ENCODE peak calls at places on chromosomes 11 and 22, in six cellular contexts. V is HCT116, O is Peyer's patch, H is heart left ventricle, B is tibial nerve, J is A549. U is an unnamed sample.

GRCh38 chr11:93498099-93499040 is 44.8 kb downstream of the SMCO4 start:
- DNase-seq in V (no peak), O (no peak), H (no peak), B (no peak), J (peak; percentile 6), U (peak; percentile 31)

GRCh38 chr11:133506023-133506422 is 26.3 kb downstream of the OPCML start:
- DNase-seq in V (no peak), O (no peak), H (no peak), B (no peak), J (no peak), U (no peak)

GRCh38 chr11:32307449-32307848 is 127.9 kb downstream of the WT1 start:
- DNase-seq in V (no peak), O (no peak), H (no peak), B (no peak), J (no peak), U (no peak)

GRCh38 chr22:39528080-39528661 is 4.4 kb downstream of the RPS19BP1 start:
- DNase-seq in V (no peak), O (no peak), H (no peak), B (no peak), J (no peak), U (no peak)

GRCh38 chr22:48089601-48090331 is 1327.3 kb downstream of the TBC1D22A start:
- DNase-seq in V (no peak), O (peak; percentile 35), H (no peak), B (peak; percentile 53), J (no peak), U (peak; percentile 63)

GRCh38 chr11:63680842-63681207 is 475 bp upstream of the RTN3 start:
- DNase-seq in V (no peak), O (no peak), H (no peak), B (no peak), J (no peak), U (no peak)

GRCh38 chr11:95076416-95076815 is 9.7 kb downstream of the SRSF8 start:
- DNase-seq in V (no peak), O (no peak), H (no peak), B (peak; percentile 73), J (peak; percentile 25), U (no peak)

GRCh38 chr11:132052904-132053303 is 682.5 kb downstream of the NTM start:
- DNase-seq in V (no peak), O (no peak), H (no peak), B (no peak), J (no peak), U (no peak)

GRCh38 chr11:2357246-2357645 is 19.9 kb upstream of the CD81 start:
- DNase-seq in V (no peak), O (peak; percentile 13), H (no peak), B (no peak), J (no peak), U (no peak)

GRCh38 chr22:39434721-39435120 is 22.1 kb upstream of the MGAT3 start:
- DNase-seq in V (no peak), O (no peak), H (no peak), B (no peak), J (no peak), U (no peak)

GRCh38 chr11:65588199-65589054 is 7.2 kb downstream of the KCNK7 start:
- DNase-seq in V (no peak), O (peak; percentile 91), H (no peak), B (no peak), J (peak; percentile 77), U (peak; percentile 85)

GRCh38 chr11:65590240-65590738 is 5.3 kb downstream of the KCNK7 start:
- DNase-seq in V (no peak), O (no peak), H (no peak), B (no peak), J (no peak), U (no peak)

GRCh38 chr11:65586676-65587075 is 8.9 kb downstream of the KCNK7 start:
- DNase-seq in V (no peak), O (no peak), H (no peak), B (no peak), J (no peak), U (no peak)

GRCh38 chr11:65591939-65592814 is 3.4 kb downstream of the KCNK7 start:
- DNase-seq in V (no peak), O (peak; percentile 44), H (no peak), B (no peak), J (no peak), U (no peak)

DNA sequence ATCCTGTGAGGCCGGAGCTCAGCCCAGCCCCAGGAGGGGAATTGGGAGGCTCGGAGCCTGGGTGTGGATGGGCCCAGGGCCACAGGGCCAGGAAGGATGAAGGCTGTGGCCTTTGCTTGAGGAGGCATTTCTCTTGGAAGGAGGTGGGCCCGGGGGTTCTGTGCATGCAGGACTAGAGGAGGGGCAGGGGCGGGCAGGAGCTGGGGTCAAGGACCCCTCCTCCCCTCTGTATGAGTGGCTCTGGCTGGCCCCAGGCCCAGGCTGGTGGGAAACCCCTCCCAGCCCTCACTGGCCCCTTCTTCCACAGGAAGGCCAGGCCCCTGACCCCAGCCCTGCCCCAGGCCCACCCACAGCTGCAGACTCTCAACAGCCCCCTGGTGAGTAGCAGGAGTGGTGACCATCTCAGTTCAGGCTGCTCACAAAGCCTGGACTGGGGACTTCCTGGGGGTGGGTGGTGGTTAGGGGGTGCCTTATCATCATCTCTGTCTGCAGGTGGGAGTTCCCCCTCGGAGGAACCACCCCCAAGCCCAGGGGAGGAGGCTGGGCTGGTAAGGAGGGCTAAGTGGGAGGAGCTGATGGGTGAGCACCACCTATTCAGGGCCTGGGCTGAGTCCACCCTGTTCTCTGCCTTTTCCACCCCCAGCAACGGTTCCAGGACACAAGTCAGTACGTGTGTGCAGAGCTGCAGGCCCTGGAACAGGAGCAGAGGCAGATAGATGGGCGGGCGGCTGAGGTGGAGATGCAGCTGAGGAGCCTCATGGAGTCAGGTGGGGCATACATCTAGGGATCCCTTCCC is 6.0 kb downstream of the KCNK7 start:
- DNase-seq in V (no peak), O (no peak), H (no peak), B (no peak), J (no peak), U (no peak)
- TF ChIP-seq POLR2A in V (no peak), O (no peak), H (no peak), B (no peak), J (no peak), U (no peak)

DNA sequence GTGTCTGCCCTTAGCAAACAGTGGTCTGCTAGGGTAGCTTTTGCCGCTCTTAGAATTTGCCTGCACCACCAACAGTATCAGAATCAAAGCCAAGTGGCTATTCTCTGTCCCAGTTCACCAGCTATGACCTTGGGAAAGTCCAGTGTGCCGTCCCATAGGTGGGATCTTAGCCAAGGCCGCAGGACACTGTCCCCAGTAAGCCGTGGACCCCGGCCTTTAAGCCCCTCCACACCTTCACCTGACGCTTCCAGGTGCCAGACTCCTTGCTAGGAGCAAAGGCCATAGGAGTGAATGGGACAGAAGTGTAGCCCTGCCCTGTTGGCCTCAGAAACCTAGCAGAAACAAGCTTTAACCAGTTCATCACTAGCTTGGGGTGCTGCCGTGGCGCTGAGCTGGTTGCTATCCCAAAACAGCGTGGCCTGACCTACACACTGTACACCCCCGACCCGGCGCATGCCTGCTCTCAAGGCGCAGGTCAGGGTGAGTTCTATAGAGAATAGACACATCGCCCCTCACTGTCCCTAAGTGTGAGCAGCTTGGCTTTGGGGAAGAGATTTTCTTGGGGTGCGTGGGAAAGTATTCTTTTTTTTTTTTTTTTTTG is 4.5 kb downstream of the FADD start:
- DNase-seq in V (no peak), O (no peak), H (no peak), B (no peak), J (no peak), U (no peak)
- TF ChIP-seq POLR2A in V (no peak), O (no peak), H (no peak), B (no peak), J (no peak), U (no peak)

GRCh38 chr11:74949748-74950127 is 672 bp downstream of the SPCS2 start:
- DNase-seq in V (no peak), O (no peak), H (no peak), B (no peak), J (no peak), U (no peak)

GRCh38 chr11:74951241-74951640 is 2.2 kb downstream of the SPCS2 start:
- DNase-seq in V (no peak), O (no peak), H (no peak), B (no peak), J (no peak), U (no peak)

GRCh38 chr11:74948546-74948897 is 369 bp downstream of the XRRA1 start:
- DNase-seq in V (no peak), O (no peak), H (no peak), B (no peak), J (peak; percentile 4), U (no peak)

GRCh38 chr11:74950374-74950969 is 1.4 kb downstream of the SPCS2 start:
- DNase-seq in V (no peak), O (peak; percentile 50), H (no peak), B (no peak), J (no peak), U (no peak)

DNA sequence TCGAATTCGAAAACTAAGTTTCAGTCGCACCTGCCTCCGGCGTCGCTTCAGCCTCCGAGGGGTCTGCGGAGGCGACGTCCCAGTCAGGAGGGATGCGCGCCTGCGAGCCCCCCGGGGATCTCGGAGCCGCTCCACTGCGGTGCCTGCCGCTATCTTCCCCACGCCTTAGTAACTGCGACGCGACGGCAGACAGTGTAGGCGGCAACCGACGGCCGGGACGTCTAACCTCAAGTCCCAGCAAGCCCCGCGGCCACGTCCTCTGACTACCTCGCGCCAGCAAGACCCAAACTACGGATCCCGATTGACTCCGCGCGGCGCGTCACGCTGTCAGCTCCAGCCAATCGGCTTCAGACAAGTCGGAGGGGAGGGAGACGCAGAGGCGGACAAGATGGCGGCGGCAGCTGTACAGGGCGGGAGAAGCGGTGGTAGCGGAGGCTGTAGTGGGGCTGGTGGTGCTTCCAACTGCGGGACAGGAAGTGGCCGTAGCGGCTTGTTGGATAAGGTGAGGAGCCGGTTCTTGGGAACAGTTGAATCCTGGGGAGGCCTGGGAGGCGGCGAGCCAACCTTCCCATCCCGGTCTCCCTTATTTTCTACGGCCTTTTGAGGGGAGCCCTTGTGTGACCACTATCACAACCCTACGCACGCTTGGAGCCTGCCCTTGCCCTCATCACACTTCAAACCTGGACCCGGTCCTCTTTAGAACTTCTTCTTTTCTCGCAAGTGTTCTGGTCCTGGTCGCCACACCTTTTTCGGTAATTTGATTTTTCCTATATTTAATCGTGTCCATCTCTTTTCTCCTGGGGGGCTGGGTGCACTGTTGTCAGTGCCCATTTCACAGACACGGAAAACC is at the start of the genes SPCS2 and XRRA1:
- DNase-seq in V (peak; percentile 97), O (peak; percentile 100), H (peak; percentile 99), B (peak; percentile 96), J (peak; percentile 99), U (peak; percentile 86)
- TF ChIP-seq POLR2A in V (peak; percentile 94), O (peak; percentile 82), H (peak; percentile 61), B (peak; percentile 50), J (peak; percentile 91), U (peak; percentile 90)

GRCh38 chr22:46792841-46793261 is 30.4 kb downstream of the TBC1D22A start:
- DNase-seq in V (no peak), O (no peak), H (no peak), B (no peak), J (no peak), U (no peak)
- TF ChIP-seq POLR2A in V (no peak), O (no peak), H (no peak), B (no peak), J (no peak), U (no peak)

U was measured in H54.